ENCODE peak calls at places on chromosomes 4 and X, in nine cellular contexts. N is CD8-positive, alpha-beta memory T cell; D is GDM1; W is NCI-H146; X is SW480; V is AG08396; O is T47D; M is foreskin melanocyte; C is body of pancreas. I is an unnamed sample.

GRCh38 chr4:72394264-72394663 is 174.8 kb downstream of the ADAMTS3 start:
- DNase-seq in N (no peak), M (peak; percentile 61), C (no peak), D (no peak), O (no peak), W (no peak), V (no peak), X (no peak), I (no peak)

GRCh38 chrX:46758956-46759644 is at the start of gene SLC9A7:
- DNase-seq in M (peak; percentile 19), D (peak; percentile 71), X (peak; percentile 77), W (peak; percentile 77), N (peak; percentile 64), O (peak; percentile 55), V (peak; percentile 71), C (peak; percentile 83), I (peak; percentile 52)

GRCh38 chr4:55468724-55469123 is 73.0 kb downstream of the TMEM165 start:
- DNase-seq in V (no peak), C (no peak), M (no peak), W (no peak), D (no peak), N (no peak), X (peak; percentile 55), O (no peak), I (peak; percentile 49)

GRCh38 chr4:101259876-101260275 is 87.5 kb downstream of the PPP3CA start:
- DNase-seq in X (no peak), N (no peak), C (no peak), W (no peak), M (no peak), V (no peak), D (no peak), O (no peak), I (no peak)

GRCh38 chr4:155568641-155569040 is 98.0 kb upstream of the GUCY1A1 start:
- DNase-seq in N (no peak), O (no peak), C (no peak), W (no peak), D (no peak), M (no peak), X (no peak), V (no peak), I (no peak)

GRCh38 chr4:163544407-163545038 is 50.0 kb downstream of the TMA16 start:
- DNase-seq in N (peak; percentile 55), M (peak; percentile 21), O (no peak), W (peak; percentile 37), D (peak; percentile 55), X (peak; percentile 30), V (peak; percentile 69), C (peak; percentile 63), I (peak; percentile 22)

GRCh38 chr4:113106076-113106475 is 56.6 kb downstream of the ANK2 start:
- DNase-seq in N (no peak), D (no peak), O (no peak), W (no peak), M (peak; percentile 56), C (no peak), V (peak; percentile 17), X (peak; percentile 21), I (peak; percentile 59)

GRCh38 chr4:104424368-104424921 is 70.2 kb downstream of the CXXC4 start:
- DNase-seq in V (no peak), M (no peak), D (no peak), W (peak; percentile 1), X (no peak), C (peak; percentile 7), O (no peak), N (no peak), I (no peak)

GRCh38 chr4:140754918-140755810 is 1.0 kb downstream of the TBC1D9 start:
- DNase-seq in M (no peak), W (no peak), V (no peak), C (no peak), N (no peak), D (no peak), X (peak; percentile 22), O (no peak), I (no peak)

GRCh38 chr4:105509291-105509690 is 35.4 kb upstream of the PPA2 start:
- DNase-seq in W (no peak), X (no peak), O (no peak), D (no peak), M (no peak), N (no peak), C (no peak), V (no peak), I (no peak)

GRCh38 chrX:40140706-40141499 is 43.1 kb upstream of the BCOR start:
- DNase-seq in W (no peak), D (no peak), O (no peak), X (peak; percentile 49), C (peak; percentile 23), V (peak; percentile 32), M (no peak), N (no peak), I (peak; percentile 56)